ENCODE peak calls at places on chromosomes 1 and 21, in ten cellular contexts. Y, V, H, Q, R, M, Z, J, N and C are unnamed samples.

GRCh38 chr1:6260961-6261614 is at the start of gene GPR153:
- DNase-seq in N (no peak), R (no peak), V (no peak), M (peak; percentile 95), H (no peak), Z (no peak), J (no peak), Q (peak; percentile 45), Y (peak; percentile 62), C (peak; percentile 52)

GRCh38 chr21:36704281-36704957 is 5.5 kb downstream of the SIM2 start:
- DNase-seq in H (no peak), Z (no peak), Y (no peak), J (no peak), N (no peak), R (no peak), V (no peak), M (no peak), Q (no peak), C (no peak)

GRCh38 chr1:150484861-150485260 is 2.4 kb upstream of the TARS2 start:
- DNase-seq in V (no peak), Y (no peak), Q (no peak), R (no peak), Z (no peak), H (no peak), N (no peak), M (peak; percentile 44), J (no peak), C (peak; percentile 37)

GRCh38 chr1:158924677-158925076 is 6.7 kb upstream of the PYHIN1 start:
- DNase-seq in V (no peak), Y (no peak), J (no peak), N (no peak), R (no peak), Z (no peak), M (no peak), Q (no peak), H (no peak), C (no peak)

GRCh38 chr1:160070243-160071163 is 543 bp upstream of the KCNJ10 start:
- DNase-seq in Y (peak; percentile 78), Q (peak; percentile 65), R (no peak), Z (no peak), J (no peak), V (peak; percentile 82), M (peak; percentile 84), H (peak; percentile 57), N (peak; percentile 92), C (peak; percentile 86)

GRCh38 chr1:58622571-58622970 is 45.5 kb upstream of the TACSTD2 start:
- DNase-seq in Z (no peak), V (no peak), Q (no peak), J (no peak), R (no peak), Y (no peak), N (no peak), M (no peak), H (no peak), C (no peak)

GRCh38 chr1:208045410-208046252 is 134.7 kb upstream of the CD34 start:
- DNase-seq in Z (no peak), Q (no peak), J (no peak), M (no peak), Y (no peak), N (no peak), R (no peak), H (no peak), V (no peak), C (no peak)

GRCh38 chr1:9181176-9181906 is 52.4 kb upstream of the GPR157 start:
- DNase-seq in R (no peak), J (no peak), Q (peak; percentile 58), H (peak; percentile 40), V (peak; percentile 70), N (peak; percentile 45), Z (no peak), M (peak; percentile 87), Y (peak; percentile 81), C (peak; percentile 87)

GRCh38 chr1:17188889-17189631 is 15.9 kb upstream of the PADI1 start:
- DNase-seq in Z (no peak), N (no peak), V (no peak), M (no peak), J (no peak), Q (no peak), R (no peak), Y (no peak), H (no peak), C (no peak)

GRCh38 chr1:160143695-160144094 is 7.7 kb upstream of the ATP1A4 start:
- DNase-seq in Q (no peak), Z (no peak), N (no peak), J (no peak), Y (no peak), R (no peak), M (no peak), V (no peak), H (no peak), C (no peak)

GRCh38 chr1:226781937-226782609 is 43.0 kb upstream of the ITPKB start:
- DNase-seq in R (no peak), Q (no peak), V (no peak), M (no peak), J (no peak), Z (no peak), Y (no peak), H (no peak), N (no peak), C (no peak)

GRCh38 chr1:119370748-119371147 is 2.2 kb downstream of the HAO2 start:
- DNase-seq in H (no peak), N (no peak), V (no peak), R (no peak), Q (no peak), J (no peak), Y (no peak), M (no peak), Z (no peak), C (no peak)

GRCh38 chr1:204096931-204097330 is 24.0 kb downstream of the SOX13 start:
- DNase-seq in Z (no peak), R (no peak), J (no peak), V (no peak), N (no peak), Y (no peak), Q (no peak), H (no peak), M (no peak), C (no peak)

DNA sequence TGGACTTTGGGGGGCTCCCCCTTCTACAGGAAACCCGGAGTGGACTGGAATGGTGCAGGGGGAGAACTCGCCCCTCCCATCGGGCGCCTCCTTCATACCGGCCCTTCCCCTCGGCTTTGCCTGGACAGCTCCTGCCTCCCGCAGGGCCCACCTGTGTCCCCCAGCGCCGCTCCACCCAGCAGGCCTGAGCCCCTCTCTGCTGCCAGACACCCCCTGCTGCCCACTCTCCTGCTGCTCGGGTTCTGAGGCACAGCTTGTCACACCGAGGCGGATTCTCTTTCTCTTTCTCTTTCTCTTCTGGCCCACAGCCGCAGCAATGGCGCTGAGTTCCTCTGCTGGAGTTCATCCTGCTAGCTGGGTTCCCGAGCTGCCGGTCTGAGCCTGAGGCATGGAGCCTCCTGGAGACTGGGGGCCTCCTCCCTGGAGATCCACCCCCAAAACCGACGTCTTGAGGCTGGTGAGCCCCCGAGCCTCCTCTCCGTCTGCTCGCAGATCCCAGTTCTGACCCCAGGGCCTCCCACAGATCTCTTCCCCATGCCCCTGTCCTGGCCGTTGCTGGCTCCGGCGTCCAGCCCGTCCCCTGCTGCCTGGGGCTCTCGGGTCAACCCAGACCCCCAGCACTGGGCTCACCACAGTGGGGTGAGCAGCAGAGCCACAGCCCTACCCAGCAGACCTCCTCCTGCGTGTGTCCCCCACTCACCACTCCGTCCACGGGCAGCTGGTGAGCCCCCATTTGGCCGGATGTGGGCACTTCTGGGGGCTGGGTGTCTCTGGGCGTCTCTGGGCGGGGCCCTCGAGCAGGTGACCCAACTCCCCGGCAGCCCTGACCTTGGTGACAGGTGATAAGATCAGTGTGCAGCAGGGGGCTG is at the start of gene TNFRSF14:
- DNase-seq in V (peak; percentile 65), Z (no peak), Y (peak; percentile 61), J (no peak), M (peak; percentile 71), H (peak; percentile 50), R (no peak), N (no peak), Q (peak; percentile 81), C (no peak)
- TF ChIP-seq CTCF in V (no peak), Z (no peak), Y (no peak), J (no peak), M (no peak), H (peak; percentile 19), R (no peak), N (no peak), Q (peak; percentile 16), C (no peak)

GRCh38 chr1:56448529-56448928 is 130.8 kb downstream of the PLPP3 start:
- DNase-seq in J (no peak), H (no peak), M (no peak), R (no peak), Z (no peak), Q (no peak), N (no peak), Y (no peak), V (no peak), C (no peak)
- H3K4me1 ChIP-seq in J (no peaks in the 10 kb centered on the region), H (no peaks in the 10 kb centered on the region), M (no peaks in the 10 kb centered on the region), R (no peaks in the 10 kb centered on the region), Z (no peaks in the 10 kb centered on the region), Q (no peaks in the 10 kb centered on the region), N (peaks cover 3% of the 10 kb centered on the region), Y (peaks cover 6% of the 10 kb centered on the region), V (peaks cover 52% of the 10 kb centered on the region), C (peaks cover 61% of the 10 kb centered on the region)

DNA sequence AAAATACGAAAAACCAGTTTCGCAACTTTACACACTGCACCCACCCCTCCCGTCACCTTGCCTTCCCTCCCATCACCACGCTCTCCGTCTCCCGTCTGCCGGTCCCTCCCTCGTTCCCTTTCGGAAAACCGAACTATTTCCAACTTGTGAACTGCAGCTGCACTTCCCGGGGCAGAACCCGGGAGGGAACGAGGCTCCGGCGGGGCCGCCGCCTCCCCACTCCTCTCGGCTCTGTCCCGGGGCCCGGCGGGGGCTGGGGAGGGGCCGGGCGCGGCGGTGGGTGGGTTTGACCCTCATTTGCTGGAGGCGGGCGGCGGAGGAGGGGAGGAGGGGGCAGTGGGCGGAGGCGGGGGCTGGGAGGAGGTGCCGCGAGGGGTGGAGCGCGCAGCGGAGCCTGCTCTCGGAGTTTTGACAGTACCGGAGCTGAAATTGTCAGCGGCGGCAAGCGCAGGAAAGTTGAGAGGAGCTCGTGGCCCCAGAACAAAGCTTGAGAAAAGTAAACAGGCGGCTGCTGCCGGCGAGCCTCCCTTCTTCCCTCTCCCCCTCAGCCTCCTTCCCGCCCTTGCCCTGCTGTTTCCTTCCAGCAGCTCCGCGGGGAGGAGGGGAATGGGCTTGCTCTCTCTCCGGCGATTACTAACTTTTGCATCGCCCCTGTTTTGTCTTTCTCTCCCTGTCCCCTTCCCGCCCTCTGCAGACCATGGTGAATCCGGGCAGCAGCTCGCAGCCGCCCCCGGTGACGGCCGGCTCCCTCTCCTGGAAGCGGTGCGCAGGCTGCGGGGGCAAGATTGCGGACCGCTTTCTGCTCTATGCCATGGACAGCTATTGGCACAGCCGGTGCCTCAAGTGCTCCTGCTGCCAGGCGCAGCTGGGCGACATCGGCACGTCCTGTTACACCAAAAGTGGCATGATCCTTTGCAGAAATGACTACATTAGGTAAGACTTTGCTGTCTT is 2.9 kb downstream of the LMO4 start:
- DNase-seq in Q (peak; percentile 81), R (peak; percentile 90), N (peak; percentile 51), Z (no peak), Y (peak; percentile 79), H (no peak), M (peak; percentile 68), V (peak; percentile 83), J (no peak), C (peak; percentile 83)
- TF ChIP-seq CTCF in Q (peak; percentile 27), R (no peak), N (peak; percentile 16), Z (peak; percentile 41), Y (no peak), H (no peak), M (no peak), V (no peak), J (peak; percentile 24), C (no peak)

GRCh38 chr1:32716312-32717126 is 13.9 kb upstream of the SYNC start:
- DNase-seq in Q (peak; percentile 96), H (no peak), Z (no peak), Y (peak; percentile 39), N (peak; percentile 46), V (no peak), R (peak; percentile 94), M (peak; percentile 96), J (peak; percentile 78), C (peak; percentile 97)
- H3K4me1 ChIP-seq in Q (peaks cover 13% of the 10 kb centered on the region), H (no peaks in the 10 kb centered on the region), Z (peaks cover 5% of the 10 kb centered on the region), Y (no peaks in the 10 kb centered on the region), N (no peaks in the 10 kb centered on the region), V (no peaks in the 10 kb centered on the region), R (peaks cover 39% of the 10 kb centered on the region), M (peaks cover 49% of the 10 kb centered on the region), J (peaks cover 27% of the 10 kb centered on the region), C (peaks cover 18% of the 10 kb centered on the region)